ENCODE peak calls at places on chromosomes 16 and 17, in four cellular contexts. One of them, this sample, is unnamed.

GRCh38 chr17:35817196-35817595 is 7.9 kb downstream of the TAF15 start:
- DNase-seq in HepG2: no peak
- DNase-seq in H1: no peak
- DNase-seq in K562: no peak
- DNase-seq in this sample: no peak

GRCh38 chr16:24917891-24918290 is 72.1 kb downstream of the SLC5A11 start:
- DNase-seq in HepG2: no peak
- DNase-seq in H1: no peak
- DNase-seq in K562: no peak
- DNase-seq in this sample: no peak

GRCh38 chr16:28876973-28877641 is 1.2 kb upstream of the ATP2A1 start:
- DNase-seq in HepG2: no peak
- DNase-seq in H1: no peak
- DNase-seq in K562: no peak
- DNase-seq in this sample: no peak

GRCh38 chr16:85393674-85394510 is 219.2 kb upstream of the GSE1 start:
- DNase-seq in HepG2: no peak
- DNase-seq in H1: no peak
- DNase-seq in K562: peak
- DNase-seq in this sample: peak

GRCh38 chr17:69246726-69247375 is 18.2 kb upstream of the ABCA10 start:
- DNase-seq in HepG2: peak
- DNase-seq in H1: no peak
- DNase-seq in K562: peak
- DNase-seq in this sample: peak

GRCh38 chr17:48961516-48962233 is 6.7 kb downstream of the GIP start:
- DNase-seq in HepG2: peak
- DNase-seq in H1: no peak
- DNase-seq in K562: peak
- DNase-seq in this sample: peak

GRCh38 chr16:62022688-62023087 is 13.6 kb downstream of the CDH8 start:
- DNase-seq in HepG2: no peak
- DNase-seq in H1: no peak
- DNase-seq in K562: no peak
- DNase-seq in this sample: no peak

GRCh38 chr17:74825003-74825627 is 34.6 kb downstream of the GRIN2C start:
- DNase-seq in HepG2: no peak
- DNase-seq in H1: no peak
- DNase-seq in K562: no peak
- DNase-seq in this sample: no peak

GRCh38 chr17:71334041-71334781 is 786.6 kb upstream of the SOX9 start:
- DNase-seq in HepG2: no peak
- DNase-seq in H1: no peak
- DNase-seq in K562: no peak
- DNase-seq in this sample: no peak
- TF ChIP-seq CHD2 in HepG2: no peak
- TF ChIP-seq CHD2 in H1: no peak
- TF ChIP-seq CHD2 in K562: no peak
- TF ChIP-seq CHD2 in this sample: no peak

GRCh38 chr17:7357381-7357780 is 2.4 kb downstream of the TMEM95 start:
- DNase-seq in HepG2: no peak
- DNase-seq in H1: no peak
- DNase-seq in K562: no peak
- DNase-seq in this sample: no peak

GRCh38 chr17:7356779-7357178 is 1.8 kb downstream of the TMEM95 start:
- DNase-seq in HepG2: no peak
- DNase-seq in H1: no peak
- DNase-seq in K562: no peak
- DNase-seq in this sample: no peak

GRCh38 chr17:7354262-7354781 is 634 bp upstream of the TMEM95 start:
- DNase-seq in HepG2: no peak
- DNase-seq in H1: no peak
- DNase-seq in K562: peak
- DNase-seq in this sample: peak

GRCh38 chr17:7355053-7355452 is at the start of gene TMEM95:
- DNase-seq in HepG2: no peak
- DNase-seq in H1: no peak
- DNase-seq in K562: no peak
- DNase-seq in this sample: no peak

DNA sequence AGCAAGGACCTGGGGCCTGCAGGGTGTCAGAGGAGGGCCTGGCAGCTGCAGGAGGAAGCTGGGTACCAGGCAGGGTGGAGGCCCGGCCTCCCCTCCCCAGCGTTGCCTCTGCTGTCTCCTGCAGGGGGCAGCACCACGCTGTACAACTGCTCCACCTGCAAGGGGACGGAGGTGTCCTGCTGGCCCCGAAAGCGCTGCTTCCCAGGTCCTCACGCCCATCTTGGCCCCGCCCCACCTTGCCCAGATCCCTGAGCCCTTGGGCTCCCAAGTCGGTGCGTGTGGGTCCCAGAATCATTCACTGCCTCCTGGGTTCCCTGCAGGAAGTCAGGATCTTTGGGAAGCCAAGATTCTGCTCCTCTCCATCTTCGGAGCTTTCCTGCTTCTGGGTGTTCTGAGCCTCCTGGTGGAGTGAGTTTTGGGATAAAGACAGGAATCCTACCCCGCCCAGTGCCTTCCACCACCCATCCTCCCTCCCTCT is 1.2 kb downstream of the TMEM95 start:
- DNase-seq in HepG2: no peak
- DNase-seq in H1: peak
- DNase-seq in K562: peak
- DNase-seq in this sample: peak
- TF ChIP-seq JUN in HepG2: no peak
- TF ChIP-seq JUN in H1: no peak
- TF ChIP-seq JUN in K562: no peak
- TF ChIP-seq JUN in this sample: no peak

GRCh38 chr17:45040459-45040858 is 11.0 kb downstream of the DCAKD start:
- DNase-seq in HepG2: no peak
- DNase-seq in H1: no peak
- DNase-seq in K562: no peak
- DNase-seq in this sample: no peak

GRCh38 chr17:45043813-45044540 is 7.5 kb downstream of the DCAKD start:
- DNase-seq in HepG2: peak
- DNase-seq in H1: no peak
- DNase-seq in K562: no peak
- DNase-seq in this sample: no peak

GRCh38 chr17:45042346-45043120 is 8.9 kb downstream of the DCAKD start:
- DNase-seq in HepG2: no peak
- DNase-seq in H1: no peak
- DNase-seq in K562: no peak
- DNase-seq in this sample: no peak

GRCh38 chr17:45046536-45047125 is 4.8 kb downstream of the DCAKD start:
- DNase-seq in HepG2: no peak
- DNase-seq in H1: no peak
- DNase-seq in K562: no peak
- DNase-seq in this sample: peak

DNA sequence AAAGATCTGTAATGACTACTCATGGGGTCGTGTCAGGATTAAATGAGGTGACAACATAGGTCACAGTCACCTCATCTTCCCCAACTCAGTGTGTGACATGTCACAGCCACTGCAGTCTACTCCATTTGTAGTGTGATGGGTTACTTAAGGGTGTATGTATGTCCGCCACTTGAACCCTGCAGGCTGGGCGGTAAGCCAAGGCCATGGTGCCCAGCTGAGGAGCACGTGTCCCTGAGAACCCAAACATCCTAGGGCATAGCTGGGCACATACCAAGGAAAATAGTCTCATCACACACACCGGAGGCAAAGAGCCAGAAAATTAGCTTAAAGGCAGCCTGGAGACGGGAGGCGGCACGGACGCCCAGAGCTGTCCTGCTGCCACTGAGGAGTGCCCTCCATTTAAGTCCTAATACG is 8.2 kb downstream of the DCAKD start:
- DNase-seq in HepG2: no peak
- DNase-seq in H1: no peak
- DNase-seq in K562: no peak
- DNase-seq in this sample: no peak
- TF ChIP-seq CHD2 in HepG2: no peak
- TF ChIP-seq CHD2 in H1: no peak
- TF ChIP-seq CHD2 in K562: no peak
- TF ChIP-seq CHD2 in this sample: no peak

DNA sequence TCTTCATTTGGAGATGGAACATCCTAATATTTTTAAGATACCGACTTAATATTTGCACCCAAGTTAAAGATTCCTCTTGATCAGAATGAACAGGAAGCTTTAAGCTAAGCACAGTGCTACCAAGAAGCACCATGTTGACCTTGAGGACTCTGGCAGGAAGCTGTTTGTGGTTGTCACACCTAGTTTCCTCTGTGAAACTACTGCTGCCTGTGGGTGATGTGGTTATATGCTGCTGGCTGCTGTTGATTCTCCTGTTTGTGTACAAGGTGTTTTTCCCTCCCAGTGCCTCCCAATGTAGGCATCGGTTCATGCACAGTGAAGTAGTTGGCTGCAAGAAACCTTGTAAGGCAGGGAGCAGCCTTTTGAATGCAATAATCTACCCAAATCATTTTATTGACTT is 23.4 kb downstream of the RBL2 start:
- DNase-seq in HepG2: no peak
- DNase-seq in H1: no peak
- DNase-seq in K562: no peak
- DNase-seq in this sample: no peak
- TF ChIP-seq JUN in HepG2: no peak
- TF ChIP-seq JUN in H1: no peak
- TF ChIP-seq JUN in K562: no peak
- TF ChIP-seq JUN in this sample: no peak

GRCh38 chr17:40480501-40481003 is 20.9 kb downstream of the TNS4 start:
- DNase-seq in HepG2: peak
- DNase-seq in H1: no peak
- DNase-seq in K562: no peak
- DNase-seq in this sample: peak
- TF ChIP-seq CHD2 in HepG2: no peak
- TF ChIP-seq CHD2 in H1: no peak
- TF ChIP-seq CHD2 in K562: no peak
- TF ChIP-seq CHD2 in this sample: peak

This sample was measured in A549.